ENCODE peak calls at places on chromosomes 12 and 14, in ten cellular contexts. L, H, O, P, Y, S, T, N, E and F are unnamed samples.

GRCh38 chr12:20716037-20716436 is 20.9 kb downstream of the SLCO1C1 start:
- DNase-seq in L (no peak), H (peak; percentile 45), O (no peak), P (no peak), Y (peak; percentile 13), S (no peak), T (no peak), N (no peak), E (no peak), F (no peak)

GRCh38 chr14:72503696-72504368 is 390.1 kb downstream of the DPF3 start:
- DNase-seq in L (no peak), H (no peak), O (no peak), P (no peak), Y (no peak), S (no peak), T (no peak), N (no peak), E (peak; percentile 65), F (peak; percentile 12)

GRCh38 chr14:23693252-23693775 is 57.1 kb downstream of the DHRS2 start:
- DNase-seq in L (no peak), H (no peak), O (no peak), P (no peak), Y (no peak), S (no peak), T (no peak), N (no peak), E (no peak), F (no peak)

GRCh38 chr14:22980672-22981089 is 1.7 kb downstream of the AJUBA start:
- DNase-seq in L (peak; percentile 71), H (no peak), O (peak; percentile 57), P (peak; percentile 60), Y (no peak), S (peak; percentile 60), T (peak; percentile 70), N (no peak), E (peak; percentile 47), F (peak; percentile 60)

GRCh38 chr14:100827751-100828447 is 2.0 kb downstream of the MEG3 start:
- DNase-seq in L (no peak), H (no peak), O (no peak), P (no peak), Y (no peak), S (peak; percentile 58), T (no peak), N (no peak), E (peak; percentile 89), F (no peak)

GRCh38 chr12:120055231-120055630 is 61.3 kb downstream of the RAB35 start:
- DNase-seq in L (no peak), H (no peak), O (no peak), P (no peak), Y (no peak), S (no peak), T (no peak), N (no peak), E (peak; percentile 9), F (no peak)

GRCh38 chr12:100574262-100575074 is 984 bp downstream of the GAS2L3 start:
- DNase-seq in L (no peak), H (no peak), O (no peak), P (no peak), Y (no peak), S (no peak), T (no peak), N (no peak), E (peak; percentile 48), F (peak; percentile 31)

GRCh38 chr12:59010948-59011347 is 90.6 kb upstream of the LRIG3 start:
- DNase-seq in L (no peak), H (no peak), O (no peak), P (no peak), Y (no peak), S (no peak), T (no peak), N (no peak), E (no peak), F (no peak)

GRCh38 chr14:101552786-101553231 is 8.5 kb upstream of the DIO3 start:
- DNase-seq in L (peak; percentile 88), H (no peak), O (no peak), P (no peak), Y (no peak), S (no peak), T (peak; percentile 28), N (no peak), E (no peak), F (no peak)

GRCh38 chr14:94500264-94500663 is 9.0 kb downstream of the SERPINA12 start:
- DNase-seq in L (no peak), H (no peak), O (no peak), P (no peak), Y (no peak), S (no peak), T (no peak), N (no peak), E (no peak), F (no peak)

GRCh38 chr12:80862606-80863005 is 75.1 kb downstream of the LIN7A start:
- DNase-seq in L (no peak), H (no peak), O (no peak), P (no peak), Y (no peak), S (no peak), T (no peak), N (no peak), E (peak; percentile 54), F (peak; percentile 53)

GRCh38 chr14:103801459-103801858 is 45.9 kb downstream of the PPP1R13B start:
- DNase-seq in L (no peak), H (no peak), O (no peak), P (peak; percentile 34), Y (no peak), S (no peak), T (no peak), N (no peak), E (peak; percentile 90), F (no peak)

DNA sequence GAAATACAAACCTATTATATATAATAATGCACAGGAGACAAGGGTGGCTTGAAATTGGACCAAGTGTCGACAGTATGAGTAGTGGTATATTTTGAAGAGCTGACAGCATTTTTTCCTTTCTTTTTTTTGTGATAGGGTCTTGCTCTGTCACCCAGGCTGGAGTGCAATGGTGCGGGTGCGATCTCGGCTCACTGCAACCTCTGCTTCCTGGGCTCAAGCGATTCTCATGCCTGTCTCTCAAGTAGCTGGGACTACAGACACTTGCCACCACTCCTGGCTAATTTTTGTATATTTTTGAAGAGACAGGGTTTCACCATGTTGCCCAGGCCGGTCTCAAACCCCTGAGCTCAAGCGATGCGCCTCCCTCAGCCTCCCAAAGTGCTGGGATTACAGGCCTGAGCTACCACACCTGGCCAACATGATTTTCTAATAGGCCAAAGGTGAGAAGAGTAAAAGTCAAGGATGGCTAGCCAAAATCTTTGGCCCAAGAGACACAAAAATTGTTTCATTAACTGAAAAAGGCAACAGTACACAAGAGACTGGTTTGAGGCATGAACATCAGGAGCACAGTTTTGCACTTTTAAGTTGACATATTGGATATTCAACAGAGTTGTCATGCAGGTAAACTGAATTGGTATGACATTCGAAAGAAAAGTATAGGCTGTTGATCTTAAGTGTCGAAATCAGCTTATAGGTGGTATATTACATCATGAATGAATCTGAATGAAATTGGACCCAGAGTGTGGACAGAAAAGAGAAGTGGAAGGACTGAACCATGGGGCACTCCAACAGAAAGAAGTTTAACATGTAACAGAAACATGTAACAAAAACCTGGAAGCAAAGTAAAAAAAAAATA is 12.5 kb downstream of the HNRNPC start:
- DNase-seq in L (no peak), H (no peak), O (no peak), P (no peak), Y (no peak), S (no peak), T (no peak), N (no peak), E (no peak), F (no peak)
- H3K4me3 ChIP-seq in L (no peak overlapping the region), H (no peak overlapping the region), O (peak overlapping the region; percentile 7), P (no peak overlapping the region), Y (no peak overlapping the region), S (no peak overlapping the region), T (no peak overlapping the region), N (no peak overlapping the region), E (no peak overlapping the region), F (no peak overlapping the region)

GRCh38 chr14:33335366-33335765 is 396.7 kb downstream of the NPAS3 start:
- DNase-seq in L (no peak), H (no peak), O (no peak), P (no peak), Y (no peak), S (no peak), T (no peak), N (no peak), E (peak; percentile 64), F (peak; percentile 1)
- H3K27ac ChIP-seq in L (no peak overlapping the region), H (no peak overlapping the region), O (no peak overlapping the region), P (no peak overlapping the region), Y (no peak overlapping the region), S (no peak overlapping the region), T (no peak overlapping the region), N (no peak overlapping the region), E (no peak overlapping the region), F (no peak overlapping the region)

GRCh38 chr12:97552410-97553050 is 89.9 kb downstream of the RMST start:
- DNase-seq in L (no peak), H (no peak), O (no peak), P (no peak), Y (no peak), S (no peak), T (no peak), N (no peak), E (no peak), F (no peak)

GRCh38 chr12:97555547-97556200 is 93.1 kb downstream of the RMST start:
- DNase-seq in L (no peak), H (no peak), O (no peak), P (no peak), Y (no peak), S (no peak), T (no peak), N (no peak), E (no peak), F (no peak)

GRCh38 chr12:97557116-97557515 is 94.5 kb downstream of the RMST start:
- DNase-seq in L (no peak), H (no peak), O (no peak), P (no peak), Y (no peak), S (no peak), T (no peak), N (no peak), E (no peak), F (no peak)

GRCh38 chr12:97560359-97560758 is 97.8 kb downstream of the RMST start:
- DNase-seq in L (no peak), H (no peak), O (no peak), P (no peak), Y (no peak), S (no peak), T (no peak), N (no peak), E (no peak), F (no peak)

GRCh38 chr12:97556201-97556824 is 93.7 kb downstream of the RMST start:
- DNase-seq in L (peak; percentile 61), H (no peak), O (peak; percentile 33), P (peak; percentile 60), Y (no peak), S (no peak), T (no peak), N (no peak), E (peak; percentile 92), F (peak; percentile 25)
- TF ChIP-seq CTCF in L (no peak), H (no peak), O (no peak), P (no peak), Y (no peak), S (no peak), T (no peak), N (no peak), E (no peak), F (no peak)

DNA sequence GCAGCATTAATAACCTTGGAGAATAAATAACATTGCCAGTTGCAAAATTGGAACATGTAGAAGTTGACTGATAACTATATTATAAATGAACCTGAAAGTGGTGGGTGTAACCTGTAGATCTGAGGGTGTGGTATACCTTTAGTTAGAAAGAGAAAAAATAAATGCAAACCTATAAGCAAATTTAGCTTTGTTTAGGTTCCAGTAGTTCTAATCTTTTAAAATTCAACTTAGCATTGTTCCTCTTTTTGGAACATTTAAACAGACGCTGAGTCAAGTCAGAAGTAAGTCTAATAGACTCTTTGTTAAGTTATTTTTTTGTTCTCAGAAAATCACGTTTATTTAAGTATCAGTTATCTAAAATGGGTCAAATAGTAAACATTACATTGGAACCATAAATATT is 120.0 kb downstream of the DNAI7 start:
- DNase-seq in L (no peak), H (no peak), O (no peak), P (no peak), Y (no peak), S (no peak), T (no peak), N (no peak), E (no peak), F (no peak)
- H3K4me3 ChIP-seq in L (no peak overlapping the region), H (no peak overlapping the region), O (no peak overlapping the region), P (no peak overlapping the region), Y (no peak overlapping the region), S (no peak overlapping the region), T (no peak overlapping the region), N (no peak overlapping the region), E (no peak overlapping the region), F (no peak overlapping the region)